ENCODE peak calls at places on chromosomes 11 and 22, in ten cellular contexts. B is CD8-positive, alpha-beta T cell; A is CD4-positive, alpha-beta T cell; K is H9; V is K562; W is OCI-LY7; F is bronchial epithelial cell; D is esophagus squamous epithelium; H is adrenal gland; C is cardiac muscle cell. U is an unnamed sample.

GRCh38 chr11:133942594-133942993 is 14.2 kb downstream of the IGSF9B start:
- DNase-seq in B (no peak), A (no peak), K (no peak), V (no peak), W (no peak), F (no peak), D (no peak), H (no peak), C (no peak), U (no peak)

GRCh38 chr11:121630041-121630440 is 177.3 kb upstream of the SORL1-AS1 start:
- DNase-seq in B (no peak), A (no peak), K (no peak), V (no peak), W (no peak), F (peak), D (no peak), H (no peak), C (no peak), U (no peak)

GRCh38 chr11:112017538-112017937 is 7.7 kb upstream of the DLAT start:
- DNase-seq in B (no peak), A (no peak), K (no peak), V (no peak), W (no peak), F (peak), D (no peak), H (peak), C (peak), U (no peak)

GRCh38 chr22:38638216-38638615 is 18.0 kb downstream of the FAM227A start:
- DNase-seq in B (no peak), A (no peak), K (no peak), V (no peak), W (no peak), F (no peak), D (no peak), H (no peak), C (peak), U (no peak)

GRCh38 chr11:1656670-1657069 is 27.1 kb downstream of the KRTAP5-5 start:
- DNase-seq in B (no peak), A (no peak), K (no peak), V (no peak), W (no peak), F (no peak), D (no peak), H (no peak), C (no peak), U (peak)

GRCh38 chr11:86726118-86726748 is 53.8 kb upstream of the ME3 start:
- DNase-seq in B (no peak), A (no peak), K (no peak), V (no peak), W (no peak), F (peak), D (no peak), H (no peak), C (no peak), U (no peak)

GRCh38 chr11:128022007-128022368 is 565.4 kb downstream of the ETS1 start:
- DNase-seq in B (no peak), A (no peak), K (no peak), V (no peak), W (no peak), F (peak), D (no peak), H (no peak), C (no peak), U (no peak)

GRCh38 chr11:47296045-47296444 is 26.1 kb downstream of the MADD start:
- DNase-seq in B (no peak), A (no peak), K (no peak), V (no peak), W (no peak), F (peak), D (no peak), H (no peak), C (no peak), U (no peak)

GRCh38 chr11:33377100-33377851 is 120.1 kb downstream of the HIPK3 start:
- DNase-seq in B (no peak), A (no peak), K (no peak), V (no peak), W (no peak), F (no peak), D (no peak), H (no peak), C (no peak), U (no peak)

GRCh38 chr11:67268036-67268683 is 1.9 kb downstream of the GRK2 start:
- DNase-seq in B (peak), A (peak), K (no peak), V (no peak), W (peak), F (no peak), D (no peak), H (no peak), C (no peak), U (peak)

GRCh38 chr11:109112748-109113378 is 309.1 kb upstream of the C11orf87 start:
- DNase-seq in B (no peak), A (no peak), K (no peak), V (no peak), W (no peak), F (no peak), D (no peak), H (no peak), C (peak), U (no peak)

GRCh38 chr11:85791326-85791990 is 19.5 kb downstream of the SYTL2 start:
- DNase-seq in B (no peak), A (no peak), K (no peak), V (no peak), W (no peak), F (peak), D (no peak), H (no peak), C (no peak), U (no peak)

GRCh38 chr11:46006418-46007070 is 84.1 kb downstream of the LARGE2 start:
- DNase-seq in B (no peak), A (no peak), K (no peak), V (peak), W (peak), F (peak), D (no peak), H (no peak), C (peak), U (no peak)

GRCh38 chr22:29330753-29331152 is 15.3 kb upstream of the RASL10A start:
- DNase-seq in B (peak), A (no peak), K (peak), V (no peak), W (no peak), F (no peak), D (no peak), H (peak), C (no peak), U (no peak)

GRCh38 chr11:40273192-40273732 is 1186.2 kb downstream of the LRRC4C start:
- DNase-seq in B (no peak), A (no peak), K (no peak), V (no peak), W (no peak), F (no peak), D (no peak), H (no peak), C (no peak), U (no peak)

GRCh38 chr11:90476442-90477007 is 253.7 kb upstream of the CHORDC1 start:
- DNase-seq in B (peak), A (no peak), K (peak), V (no peak), W (peak), F (peak), D (no peak), H (no peak), C (peak), U (no peak)

GRCh38 chr11:60647087-60647486 is 52.3 kb upstream of the MS4A8 start:
- DNase-seq in B (no peak), A (no peak), K (no peak), V (no peak), W (no peak), F (no peak), D (no peak), H (no peak), C (no peak), U (no peak)

GRCh38 chr11:95076416-95076815 is 9.7 kb downstream of the SRSF8 start:
- DNase-seq in B (no peak), A (no peak), K (no peak), V (no peak), W (no peak), F (peak), D (no peak), H (peak), C (no peak), U (no peak)

GRCh38 chr11:128375941-128376340 is 211.4 kb downstream of the ETS1 start:
- DNase-seq in B (no peak), A (no peak), K (no peak), V (no peak), W (no peak), F (peak), D (no peak), H (no peak), C (no peak), U (no peak)

GRCh38 chr11:22703040-22703439 is 36.6 kb downstream of the GAS2 start:
- DNase-seq in B (no peak), A (no peak), K (no peak), V (no peak), W (no peak), F (peak), D (no peak), H (no peak), C (peak), U (no peak)

GRCh38 chr11:30392977-30393376 is 70.1 kb downstream of the ARL14EP start:
- DNase-seq in B (no peak), A (no peak), K (no peak), V (no peak), W (no peak), F (no peak), D (no peak), H (no peak), C (no peak), U (no peak)

GRCh38 chr11:17552041-17552355 is 4.9 kb downstream of the OTOG start:
- DNase-seq in B (no peak), A (no peak), K (no peak), V (no peak), W (no peak), F (no peak), D (no peak), H (no peak), C (no peak), U (no peak)

GRCh38 chr11:6695377-6695776 is 12.2 kb upstream of the MRPL17 start:
- DNase-seq in B (no peak), A (no peak), K (no peak), V (no peak), W (no peak), F (no peak), D (no peak), H (peak), C (no peak), U (no peak)

GRCh38 chr11:110991621-110992355 is 253.7 kb upstream of the POU2AF2 start:
- DNase-seq in B (no peak), A (no peak), K (no peak), V (no peak), W (no peak), F (no peak), D (no peak), H (no peak), C (no peak), U (no peak)

GRCh38 chr11:48142886-48143285 is 73.7 kb upstream of the OR4B1 start:
- DNase-seq in B (no peak), A (no peak), K (no peak), V (no peak), W (no peak), F (no peak), D (no peak), H (no peak), C (no peak), U (no peak)

GRCh38 chr22:22424210-22424800 is 84.2 kb downstream of the ZNF280B start:
- DNase-seq in B (no peak), A (no peak), K (peak), V (peak), W (no peak), F (no peak), D (no peak), H (no peak), C (no peak), U (no peak)

GRCh38 chr11:21768388-21768787 is 424.5 kb upstream of the ANO5 start:
- DNase-seq in B (no peak), A (no peak), K (no peak), V (no peak), W (no peak), F (no peak), D (no peak), H (no peak), C (no peak), U (no peak)

GRCh38 chr11:15163136-15163535 is 48.4 kb downstream of the INSC start:
- DNase-seq in B (no peak), A (no peak), K (no peak), V (no peak), W (no peak), F (no peak), D (no peak), H (no peak), C (no peak), U (no peak)

GRCh38 chr11:124748481-124749338 is 3.3 kb downstream of the VSIG2 start:
- DNase-seq in B (no peak), A (no peak), K (no peak), V (no peak), W (no peak), F (peak), D (no peak), H (no peak), C (no peak), U (no peak)

GRCh38 chr11:93031386-93031785 is 61.9 kb downstream of the MTNR1B start:
- DNase-seq in B (no peak), A (no peak), K (peak), V (no peak), W (no peak), F (peak), D (no peak), H (no peak), C (no peak), U (no peak)

GRCh38 chr11:28697920-28698827 is 590.0 kb downstream of the METTL15 start:
- DNase-seq in B (no peak), A (no peak), K (peak), V (peak), W (peak), F (peak), D (no peak), H (peak), C (peak), U (no peak)

GRCh38 chr11:8702598-8702915 is 20.0 kb downstream of the RPL27A start:
- DNase-seq in B (no peak), A (no peak), K (no peak), V (no peak), W (no peak), F (no peak), D (no peak), H (no peak), C (no peak), U (no peak)

GRCh38 chr22:41350087-41350486 is 31.7 kb upstream of the TEF start:
- DNase-seq in B (no peak), A (no peak), K (no peak), V (peak), W (no peak), F (no peak), D (no peak), H (no peak), C (no peak), U (no peak)

GRCh38 chr22:39294571-39295468 is 24.6 kb downstream of the RPL3 start:
- DNase-seq in B (no peak), A (no peak), K (no peak), V (no peak), W (no peak), F (no peak), D (no peak), H (no peak), C (no peak), U (no peak)

GRCh38 chr11:79340535-79340934 is 100.3 kb downstream of the TENM4 start:
- DNase-seq in B (no peak), A (no peak), K (no peak), V (no peak), W (no peak), F (no peak), D (no peak), H (no peak), C (no peak), U (no peak)

GRCh38 chr22:26398741-26399153 is 30.3 kb upstream of the ASPHD2 start:
- DNase-seq in B (peak), A (peak), K (peak), V (peak), W (peak), F (peak), D (no peak), H (peak), C (peak), U (no peak)

GRCh38 chr11:14446701-14447169 is 52.9 kb downstream of the COPB1 start:
- DNase-seq in B (no peak), A (no peak), K (no peak), V (no peak), W (no peak), F (peak), D (no peak), H (no peak), C (no peak), U (no peak)

GRCh38 chr11:131686836-131687235 is 316.4 kb downstream of the NTM start:
- DNase-seq in B (no peak), A (no peak), K (no peak), V (no peak), W (no peak), F (no peak), D (no peak), H (no peak), C (no peak), U (no peak)
- TF ChIP-seq CTCF in B (no peak), A (no peak), K (no peak), V (no peak), W (no peak), F (no peak), D (no peak), H (no peak), C (no peak), U (no peak)

GRCh38 chr22:32620992-32621391 is 146.4 kb downstream of the FBXO7 start:
- DNase-seq in B (no peak), A (no peak), K (no peak), V (no peak), W (no peak), F (no peak), D (no peak), H (no peak), C (no peak), U (no peak)
- TF ChIP-seq CTCF in B (no peak), A (no peak), K (peak), V (no peak), W (no peak), F (no peak), D (no peak), H (peak), C (no peak), U (no peak)

GRCh38 chr11:69022268-69022667 is 9.2 kb upstream of the MRGPRF start:
- DNase-seq in B (no peak), A (no peak), K (no peak), V (no peak), W (no peak), F (no peak), D (no peak), H (no peak), C (no peak), U (no peak)

GRCh38 chr11:69014936-69015549 is 2.0 kb upstream of the MRGPRF start:
- DNase-seq in B (no peak), A (no peak), K (no peak), V (no peak), W (no peak), F (no peak), D (no peak), H (no peak), C (no peak), U (no peak)

GRCh38 chr11:69014084-69014935 is 1.3 kb upstream of the MRGPRF start:
- DNase-seq in B (no peak), A (no peak), K (peak), V (no peak), W (no peak), F (no peak), D (no peak), H (no peak), C (peak), U (no peak)

GRCh38 chr11:69017951-69018350 is 4.9 kb upstream of the MRGPRF start:
- DNase-seq in B (no peak), A (no peak), K (no peak), V (no peak), W (no peak), F (no peak), D (no peak), H (no peak), C (no peak), U (no peak)

DNA sequence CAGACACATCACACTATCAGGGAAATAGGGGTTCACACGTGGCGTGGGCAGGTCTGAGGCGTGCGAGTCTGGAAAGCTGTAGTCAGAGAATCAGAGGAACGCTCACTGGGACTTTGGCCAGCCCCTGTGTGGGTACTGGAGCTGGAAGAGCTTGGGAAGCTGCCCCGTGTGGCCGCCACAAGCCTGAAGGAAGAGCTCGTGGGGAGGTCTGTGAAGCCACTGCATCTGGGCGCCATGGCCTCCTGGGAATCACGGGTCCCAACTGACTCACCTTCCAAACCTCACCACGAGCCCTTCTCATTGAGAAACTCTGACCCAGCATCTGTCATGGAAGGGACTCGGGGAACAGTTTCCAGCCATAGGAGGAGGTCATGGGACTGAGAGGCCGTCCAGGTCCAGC is 5.9 kb upstream of the MRGPRF start:
- DNase-seq in B (no peak), A (no peak), K (no peak), V (no peak), W (no peak), F (no peak), D (no peak), H (no peak), C (no peak), U (no peak)
- TF ChIP-seq CTCF in B (no peak), A (no peak), K (no peak), V (no peak), W (no peak), F (no peak), D (no peak), H (no peak), C (no peak), U (no peak)

DNA sequence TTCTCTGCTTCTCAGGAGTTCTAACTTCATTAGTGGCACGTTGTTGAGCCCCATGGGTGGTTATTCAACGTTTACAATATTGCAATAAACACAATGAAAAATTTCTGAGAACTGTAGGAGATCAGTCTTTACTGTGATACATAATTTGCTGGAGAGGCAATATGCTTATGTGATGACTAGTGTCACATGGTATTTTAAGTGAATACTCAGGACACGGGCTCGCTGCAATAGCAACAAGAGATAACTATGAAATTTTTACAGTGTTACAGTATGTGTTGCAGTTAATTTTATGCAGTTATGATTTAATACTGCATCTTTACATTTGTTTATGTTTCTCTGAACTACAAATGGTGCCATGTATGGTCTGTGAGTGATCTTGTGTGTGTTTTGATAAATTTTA is 132.3 kb upstream of the CTSC start:
- DNase-seq in B (no peak), A (no peak), K (no peak), V (no peak), W (no peak), F (no peak), D (no peak), H (no peak), C (no peak), U (no peak)
- TF ChIP-seq CTCF in B (no peak), A (no peak), K (no peak), V (no peak), W (no peak), F (no peak), D (no peak), H (no peak), C (no peak), U (no peak)

GRCh38 chr11:44976576-44976975 is 25.9 kb upstream of the TP53I11 start:
- DNase-seq in B (no peak), A (no peak), K (no peak), V (no peak), W (no peak), F (no peak), D (no peak), H (no peak), C (no peak), U (no peak)
- TF ChIP-seq CTCF in B (no peak), A (no peak), K (no peak), V (no peak), W (no peak), F (no peak), D (no peak), H (no peak), C (no peak), U (no peak)

GRCh38 chr22:30647536-30647935 is 12.0 kb downstream of the SLC35E4 start:
- DNase-seq in B (no peak), A (no peak), K (no peak), V (no peak), W (no peak), F (no peak), D (no peak), H (no peak), C (no peak), U (no peak)

GRCh38 chr22:30648825-30649224 is 13.2 kb downstream of the SLC35E4 start:
- DNase-seq in B (no peak), A (no peak), K (no peak), V (no peak), W (no peak), F (no peak), D (no peak), H (no peak), C (no peak), U (no peak)

GRCh38 chr22:30650508-30651116 is 15.0 kb downstream of the SLC35E4 start:
- DNase-seq in B (no peak), A (no peak), K (no peak), V (no peak), W (no peak), F (no peak), D (no peak), H (no peak), C (no peak), U (no peak)

GRCh38 chr22:30646518-30647160 is 11.1 kb downstream of the SLC35E4 start:
- DNase-seq in B (no peak), A (no peak), K (no peak), V (no peak), W (no peak), F (no peak), D (no peak), H (no peak), C (no peak), U (no peak)

DNA sequence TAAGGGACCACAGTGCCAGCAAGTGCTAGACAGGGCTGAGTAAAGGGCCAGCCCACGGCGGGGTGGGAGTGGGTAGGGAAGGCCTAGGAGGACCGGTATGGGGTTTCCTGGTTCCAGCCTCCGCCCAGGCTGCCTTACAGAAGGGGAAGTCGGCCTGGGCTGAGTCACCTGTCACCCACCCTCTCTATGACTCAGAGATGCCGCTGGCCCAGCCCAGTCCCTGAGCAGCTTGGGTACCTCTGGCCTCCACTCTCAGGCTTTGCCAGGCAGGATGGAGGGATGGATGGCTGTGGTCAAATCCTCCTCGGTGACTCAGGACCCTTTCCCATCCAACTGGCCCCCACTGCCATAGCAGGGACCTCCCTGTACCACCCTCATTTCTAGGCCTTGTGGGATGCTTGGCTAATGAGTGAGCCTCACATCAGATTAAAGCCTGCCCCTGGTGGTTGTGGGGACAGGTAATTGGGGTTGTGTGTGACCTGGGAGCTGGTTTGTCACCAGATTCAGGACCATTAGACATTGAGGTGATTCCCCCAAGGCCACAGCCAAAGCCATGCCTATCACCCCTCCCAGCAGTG is 13.9 kb downstream of the SLC35E4 start:
- DNase-seq in B (peak), A (peak), K (peak), V (peak), W (no peak), F (peak), D (peak), H (peak), C (no peak), U (no peak)
- TF ChIP-seq CTCF in B (no peak), A (no peak), K (no peak), V (no peak), W (no peak), F (peak), D (no peak), H (no peak), C (no peak), U (peak)

U was measured in chondrocyte.